ENCODE peak calls at places on chromosomes 7 and 10, in seven cellular contexts. X, C, M, Y, I, N and Q are unnamed samples.

GRCh38 chr10:89138755-89139154 is 68.4 kb downstream of the CH25H start:
- DNase-seq in C (no peak), Y (no peak), N (no peak), M (no peak), I (no peak), X (no peak), Q (no peak)

GRCh38 chr7:100817097-100817496 is 10.2 kb downstream of the EPHB4 start:
- DNase-seq in N (no peak), I (no peak), M (no peak), C (no peak), X (no peak), Y (no peak), Q (no peak)

GRCh38 chr10:52668024-52668423 is 104.6 kb downstream of the MBL2 start:
- DNase-seq in Y (no peak), I (peak), N (peak), X (no peak), C (no peak), M (no peak), Q (no peak)

GRCh38 chr7:44103566-44103940 is 592 bp upstream of the AEBP1 start:
- DNase-seq in C (no peak), I (no peak), M (no peak), Y (no peak), X (no peak), N (no peak), Q (no peak)

GRCh38 chr10:113305871-113306270 is 247.0 kb upstream of the HABP2 start:
- DNase-seq in N (no peak), X (no peak), Y (no peak), M (no peak), C (no peak), I (no peak), Q (no peak)

GRCh38 chr10:123998197-123999141 is 94.9 kb downstream of the CHST15 start:
- DNase-seq in M (no peak), Y (no peak), N (no peak), I (no peak), C (no peak), X (no peak), Q (no peak)

GRCh38 chr7:52685351-52685750 is 350.1 kb upstream of the POM121L12 start:
- DNase-seq in Y (no peak), C (no peak), M (no peak), N (no peak), I (no peak), X (no peak), Q (no peak)

GRCh38 chr7:24660541-24660940 is 87.3 kb downstream of the PALS2 start:
- DNase-seq in I (no peak), X (no peak), N (no peak), C (no peak), M (no peak), Y (no peak), Q (no peak)

GRCh38 chr10:58217612-58218011 is 50.1 kb downstream of the IPMK start:
- DNase-seq in I (no peak), C (no peak), Y (no peak), M (no peak), N (no peak), X (no peak), Q (no peak)

GRCh38 chr7:44982970-44983369 is 4.2 kb upstream of the MYO1G start:
- DNase-seq in M (no peak), C (no peak), X (no peak), N (no peak), I (no peak), Y (no peak), Q (peak)

GRCh38 chr10:95809370-95810197 is 53.6 kb downstream of the ENTPD1 start:
- DNase-seq in M (no peak), Y (no peak), X (no peak), C (no peak), N (no peak), I (no peak), Q (no peak)

GRCh38 chr10:4294271-4294670 is 509.3 kb upstream of the KLF6 start:
- DNase-seq in I (no peak), C (no peak), Y (no peak), X (no peak), N (no peak), M (no peak), Q (no peak)

GRCh38 chr7:128934361-128935352 is 3.1 kb upstream of the IRF5 start:
- DNase-seq in I (no peak), X (peak), Y (no peak), M (no peak), N (no peak), C (no peak), Q (no peak)

GRCh38 chr10:22601618-22602017 is 112.8 kb downstream of the PIP4K2A start:
- DNase-seq in X (no peak), M (no peak), C (no peak), Y (no peak), N (no peak), I (no peak), Q (no peak)